ENCODE peak calls at places on chromosomes 11 and 22, in ten cellular contexts. A is right cardiac atrium; I is tibial nerve; E is ovary; R is Panc1; P is GM23248; U is adipocyte; Y is CD8-positive, alpha-beta T cell; O is A549; F is left lung. V is an unnamed sample.

GRCh38 chr11:33674035-33674814 is 26.4 kb downstream of the C11orf91 start:
- DNase-seq in Y (no peak), P (peak; percentile 78), F (no peak), R (no peak), A (no peak), U (peak; percentile 24), O (no peak), I (no peak), E (no peak), V (no peak)

GRCh38 chr11:64930346-64930745 is 5.3 kb downstream of the GPHA2 start:
- DNase-seq in A (no peak), F (no peak), O (no peak), Y (no peak), R (no peak), I (no peak), P (no peak), E (no peak), U (no peak), V (no peak)

GRCh38 chr11:46642627-46643335 is 25.4 kb downstream of the ATG13 start:
- DNase-seq in A (no peak), O (no peak), U (no peak), R (no peak), Y (no peak), I (no peak), E (no peak), F (no peak), P (no peak), V (no peak)

GRCh38 chr11:62542111-62542745 is 4.4 kb downstream of the AHNAK start:
- DNase-seq in Y (no peak), R (no peak), F (no peak), E (no peak), O (no peak), U (no peak), A (no peak), I (no peak), P (no peak), V (no peak)

GRCh38 chr11:61730222-61730994 is 22.0 kb upstream of the MYRF start:
- DNase-seq in Y (no peak), R (no peak), F (peak; percentile 71), U (no peak), A (no peak), O (peak; percentile 65), E (no peak), I (no peak), P (no peak), V (no peak)

GRCh38 chr11:69127091-69127850 is 28.5 kb upstream of the SMIM38 start:
- DNase-seq in A (peak; percentile 59), U (no peak), O (no peak), P (no peak), Y (no peak), F (peak; percentile 34), R (no peak), E (peak; percentile 19), I (peak; percentile 5), V (no peak)

GRCh38 chr11:65871811-65872548 is 620 bp downstream of the EFEMP2 start:
- DNase-seq in A (peak; percentile 38), F (no peak), R (no peak), Y (no peak), P (peak; percentile 75), O (no peak), U (peak; percentile 61), I (no peak), E (peak; percentile 67), V (no peak)

GRCh38 chr11:32088117-32088941 is 2.5 kb upstream of the RCN1 start:
- DNase-seq in U (peak; percentile 85), O (no peak), F (no peak), A (peak; percentile 78), Y (no peak), E (peak; percentile 72), I (peak; percentile 24), R (no peak), P (peak; percentile 86), V (no peak)

GRCh38 chr11:10473371-10473770 is 18.3 kb downstream of the AMPD3 start:
- DNase-seq in U (no peak), F (no peak), R (no peak), P (no peak), E (no peak), O (no peak), Y (no peak), I (no peak), A (no peak), V (no peak)

GRCh38 chr11:68806931-68807844 is 34.5 kb downstream of the CPT1A start:
- DNase-seq in P (peak; percentile 78), U (peak; percentile 61), E (no peak), F (no peak), Y (no peak), I (no peak), R (no peak), A (no peak), O (no peak), V (no peak)

GRCh38 chr22:43823353-43823908 is 11.3 kb upstream of the EFCAB6 start:
- DNase-seq in F (peak; percentile 83), P (no peak), Y (no peak), I (no peak), E (peak; percentile 32), O (peak; percentile 68), R (no peak), U (no peak), A (no peak), V (no peak)

GRCh38 chr22:37733625-37734401 is 37.0 kb downstream of the TRIOBP start:
- DNase-seq in A (no peak), U (no peak), E (peak; percentile 69), Y (no peak), I (no peak), P (no peak), F (no peak), O (no peak), R (no peak), V (no peak)

GRCh38 chr11:112795142-112795815 is 165.9 kb upstream of the NCAM1 start:
- DNase-seq in E (no peak), Y (no peak), A (no peak), F (no peak), I (no peak), R (peak; percentile 17), O (peak; percentile 57), P (peak; percentile 76), U (no peak), V (no peak)

GRCh38 chr11:70849031-70849430 is 403.3 kb downstream of the SHANK2 start:
- DNase-seq in A (no peak), O (no peak), R (no peak), F (no peak), P (no peak), Y (no peak), E (no peak), I (no peak), U (no peak), V (no peak)
- H3K9me3 ChIP-seq in A (peaks cover 1% of the 10 kb centered on the region), O (no peaks in the 10 kb centered on the region), R (no peaks in the 10 kb centered on the region), F (peaks cover 2% of the 10 kb centered on the region), P (no peaks in the 10 kb centered on the region), Y (no peaks in the 10 kb centered on the region), E (no peaks in the 10 kb centered on the region), I (peaks cover 56% of the 10 kb centered on the region), U (no peaks in the 10 kb centered on the region), V (no peaks in the 10 kb centered on the region)

GRCh38 chr11:2650343-2650867 is 49.4 kb downstream of the KCNQ1OT1 start:
- DNase-seq in O (no peak), A (no peak), E (no peak), I (no peak), Y (no peak), F (no peak), U (no peak), P (no peak), R (no peak), V (no peak)

GRCh38 chr11:2649400-2649799 is 50.4 kb downstream of the KCNQ1OT1 start:
- DNase-seq in I (no peak), P (no peak), R (no peak), Y (no peak), E (no peak), F (no peak), U (no peak), A (no peak), O (no peak), V (no peak)

GRCh38 chr11:2651054-2651617 is 48.7 kb downstream of the KCNQ1OT1 start:
- DNase-seq in Y (no peak), U (no peak), R (no peak), F (no peak), E (no peak), O (no peak), A (no peak), I (no peak), P (no peak), V (no peak)

GRCh38 chr11:2647953-2648352 is 51.8 kb downstream of the KCNQ1OT1 start:
- DNase-seq in R (no peak), I (no peak), Y (no peak), E (no peak), O (no peak), A (no peak), U (no peak), F (no peak), P (no peak), V (no peak)

GRCh38 chr11:2649848-2650247 is 49.9 kb downstream of the KCNQ1OT1 start:
- DNase-seq in O (no peak), A (no peak), I (no peak), R (no peak), F (no peak), Y (no peak), E (no peak), P (no peak), U (no peak), V (no peak)
- H3K9me3 ChIP-seq in O (peaks cover 98% of the 10 kb centered on the region), A (peaks cover 4% of the 10 kb centered on the region), I (peaks cover 100% of the 10 kb centered on the region), R (peaks cover 48% of the 10 kb centered on the region), F (peaks cover 79% of the 10 kb centered on the region), Y (peaks cover 13% of the 10 kb centered on the region), E (peaks cover 12% of the 10 kb centered on the region), P (peaks cover 4% of the 10 kb centered on the region), U (peaks cover 95% of the 10 kb centered on the region), V (peaks cover 8% of the 10 kb centered on the region)

GRCh38 chr11:119335091-119335654 is 846 bp downstream of the RNF26 start:
- DNase-seq in Y (no peak), R (no peak), F (no peak), A (no peak), I (no peak), U (no peak), O (no peak), P (no peak), E (no peak), V (no peak)

GRCh38 chr11:119337581-119338317 is 2.9 kb downstream of the C1QTNF5 start:
- DNase-seq in Y (no peak), F (peak; percentile 48), A (no peak), O (no peak), R (no peak), E (peak; percentile 52), I (no peak), U (peak; percentile 43), P (peak; percentile 68), V (no peak)

GRCh38 chr11:119338318-119338890 is 2.3 kb downstream of the C1QTNF5 start:
- DNase-seq in Y (peak; percentile 74), R (peak; percentile 71), O (peak; percentile 82), F (no peak), E (peak; percentile 75), P (peak; percentile 81), U (peak; percentile 93), I (peak; percentile 52), A (peak; percentile 67), V (peak; percentile 50)

GRCh38 chr11:119335655-119336543 is 1.6 kb downstream of the RNF26 start:
- DNase-seq in A (no peak), U (no peak), O (no peak), Y (no peak), E (no peak), F (no peak), P (no peak), I (no peak), R (no peak), V (no peak)

GRCh38 chr11:119336744-119337469 is 2.6 kb downstream of the RNF26 start:
- DNase-seq in I (no peak), E (no peak), F (no peak), R (no peak), P (no peak), A (no peak), O (no peak), Y (no peak), U (no peak), V (no peak)
- H3K9me3 ChIP-seq in I (no peaks in the 10 kb centered on the region), E (no peaks in the 10 kb centered on the region), F (no peaks in the 10 kb centered on the region), R (no peaks in the 10 kb centered on the region), P (no peaks in the 10 kb centered on the region), A (no peaks in the 10 kb centered on the region), O (no peaks in the 10 kb centered on the region), Y (no peaks in the 10 kb centered on the region), U (no peaks in the 10 kb centered on the region), V (no peaks in the 10 kb centered on the region)

GRCh38 chr22:48459259-48459658 is 1368.4 kb downstream of the BRD1 start:
- DNase-seq in O (no peak), U (no peak), P (no peak), R (no peak), E (no peak), I (no peak), A (no peak), F (no peak), Y (no peak), V (no peak)
- H3K9me3 ChIP-seq in O (no peaks in the 10 kb centered on the region), U (no peaks in the 10 kb centered on the region), P (no peaks in the 10 kb centered on the region), R (no peaks in the 10 kb centered on the region), E (no peaks in the 10 kb centered on the region), I (no peaks in the 10 kb centered on the region), A (no peaks in the 10 kb centered on the region), F (no peaks in the 10 kb centered on the region), Y (no peaks in the 10 kb centered on the region), V (no peaks in the 10 kb centered on the region)

V was measured in T-helper 17 cell.